ENCODE peak calls at places on chromosomes 7 and 10, in six cellular contexts. One of them, this sample, is unnamed.

GRCh38 chr10:96225119-96225518 is 46.2 kb downstream of the BLNK start:
- DNase-seq in neuronal stem cell: no peak
- DNase-seq in mesendoderm: no peak
- DNase-seq in IMR-90: no peak
- DNase-seq in H1: no peak
- DNase-seq in mesenchymal stem cell: no peak
- DNase-seq in this sample: no peak

GRCh38 chr7:133044722-133045473 is 37.0 kb downstream of the CHCHD3 start:
- DNase-seq in neuronal stem cell: no peak
- DNase-seq in mesendoderm: peak
- DNase-seq in IMR-90: no peak
- DNase-seq in H1: peak
- DNase-seq in mesenchymal stem cell: no peak
- DNase-seq in this sample: peak

GRCh38 chr10:119443970-119444660 is 98.4 kb downstream of the RGS10 start:
- DNase-seq in neuronal stem cell: no peak
- DNase-seq in mesendoderm: no peak
- DNase-seq in IMR-90: no peak
- DNase-seq in H1: no peak
- DNase-seq in mesenchymal stem cell: no peak
- DNase-seq in this sample: no peak

GRCh38 chr7:100835903-100836811 is 8.8 kb upstream of the EPHB4 start:
- DNase-seq in neuronal stem cell: peak
- DNase-seq in mesendoderm: peak
- DNase-seq in IMR-90: no peak
- DNase-seq in H1: peak
- DNase-seq in mesenchymal stem cell: no peak
- DNase-seq in this sample: peak

GRCh38 chr10:103082683-103083082 is 110.4 kb downstream of the NT5C2 start:
- DNase-seq in neuronal stem cell: no peak
- DNase-seq in mesendoderm: no peak
- DNase-seq in IMR-90: no peak
- DNase-seq in H1: no peak
- DNase-seq in mesenchymal stem cell: no peak
- DNase-seq in this sample: no peak

GRCh38 chr7:79774150-79774549 is 320.7 kb upstream of the MAGI2 start:
- DNase-seq in neuronal stem cell: no peak
- DNase-seq in mesendoderm: no peak
- DNase-seq in IMR-90: peak
- DNase-seq in H1: no peak
- DNase-seq in mesenchymal stem cell: no peak
- DNase-seq in this sample: no peak

GRCh38 chr7:108251700-108252099 is 121.5 kb upstream of the LAMB4 start:
- DNase-seq in neuronal stem cell: no peak
- DNase-seq in mesendoderm: no peak
- DNase-seq in IMR-90: no peak
- DNase-seq in H1: no peak
- DNase-seq in mesenchymal stem cell: no peak
- DNase-seq in this sample: no peak

GRCh38 chr7:39745320-39745719 is 121.9 kb downstream of the RALA start:
- DNase-seq in neuronal stem cell: no peak
- DNase-seq in mesendoderm: no peak
- DNase-seq in IMR-90: no peak
- DNase-seq in H1: no peak
- DNase-seq in mesenchymal stem cell: no peak
- DNase-seq in this sample: no peak

GRCh38 chr10:6912424-6912823 is 332.3 kb upstream of the PRKCQ start:
- DNase-seq in neuronal stem cell: no peak
- DNase-seq in mesendoderm: no peak
- DNase-seq in IMR-90: peak
- DNase-seq in H1: no peak
- DNase-seq in mesenchymal stem cell: peak
- DNase-seq in this sample: no peak

GRCh38 chr10:1103551-1103950 is 47.4 kb downstream of the WDR37 start:
- DNase-seq in neuronal stem cell: no peak
- DNase-seq in mesendoderm: no peak
- DNase-seq in IMR-90: no peak
- DNase-seq in H1: no peak
- DNase-seq in mesenchymal stem cell: no peak
- DNase-seq in this sample: no peak

GRCh38 chr7:100127866-100128601 is 1.3 kb downstream of the MBLAC1 start:
- DNase-seq in neuronal stem cell: no peak
- DNase-seq in mesendoderm: peak
- DNase-seq in IMR-90: no peak
- DNase-seq in H1: no peak
- DNase-seq in mesenchymal stem cell: peak
- DNase-seq in this sample: peak

GRCh38 chr10:31912898-31913847 is 15.5 kb downstream of the ARHGAP12 start:
- DNase-seq in neuronal stem cell: no peak
- DNase-seq in mesendoderm: no peak
- DNase-seq in IMR-90: peak
- DNase-seq in H1: no peak
- DNase-seq in mesenchymal stem cell: peak
- DNase-seq in this sample: no peak

GRCh38 chr10:88467835-88468485 is 115.2 kb downstream of the RNLS start:
- DNase-seq in neuronal stem cell: no peak
- DNase-seq in mesendoderm: no peak
- DNase-seq in IMR-90: peak
- DNase-seq in H1: no peak
- DNase-seq in mesenchymal stem cell: no peak
- DNase-seq in this sample: no peak

GRCh38 chr7:92809397-92810241 is 26.8 kb downstream of the CDK6 start:
- DNase-seq in neuronal stem cell: no peak
- DNase-seq in mesendoderm: peak
- DNase-seq in IMR-90: peak
- DNase-seq in H1: no peak
- DNase-seq in mesenchymal stem cell: peak
- DNase-seq in this sample: peak

GRCh38 chr7:108012499-108013430 is 9.8 kb upstream of the LAMB1 start:
- DNase-seq in neuronal stem cell: no peak
- DNase-seq in mesendoderm: no peak
- DNase-seq in IMR-90: peak
- DNase-seq in H1: no peak
- DNase-seq in mesenchymal stem cell: no peak
- DNase-seq in this sample: no peak

GRCh38 chr7:1557006-1557405 is 1.0 kb upstream of the TMEM184A start:
- DNase-seq in neuronal stem cell: no peak
- DNase-seq in mesendoderm: no peak
- DNase-seq in IMR-90: no peak
- DNase-seq in H1: no peak
- DNase-seq in mesenchymal stem cell: no peak
- DNase-seq in this sample: no peak

GRCh38 chr7:12866237-12866636 is 178.8 kb downstream of the ARL4A start:
- DNase-seq in neuronal stem cell: peak
- DNase-seq in mesendoderm: no peak
- DNase-seq in IMR-90: no peak
- DNase-seq in H1: no peak
- DNase-seq in mesenchymal stem cell: no peak
- DNase-seq in this sample: no peak

GRCh38 chr10:120632936-120633335 is 175.9 kb downstream of the PLPP4 start:
- DNase-seq in neuronal stem cell: no peak
- DNase-seq in mesendoderm: no peak
- DNase-seq in IMR-90: no peak
- DNase-seq in H1: no peak
- DNase-seq in mesenchymal stem cell: no peak
- DNase-seq in this sample: no peak

GRCh38 chr7:33107136-33108066 is 1.8 kb downstream of the RP9 start:
- DNase-seq in neuronal stem cell: peak
- DNase-seq in mesendoderm: peak
- DNase-seq in IMR-90: peak
- DNase-seq in H1: no peak
- DNase-seq in mesenchymal stem cell: peak
- DNase-seq in this sample: peak

GRCh38 chr10:88385601-88386203 is 197.4 kb downstream of the RNLS start:
- DNase-seq in neuronal stem cell: no peak
- DNase-seq in mesendoderm: no peak
- DNase-seq in IMR-90: no peak
- DNase-seq in H1: no peak
- DNase-seq in mesenchymal stem cell: no peak
- DNase-seq in this sample: peak

GRCh38 chr10:98684019-98684899 is 237.5 kb upstream of the HPS1 start:
- DNase-seq in neuronal stem cell: no peak
- DNase-seq in mesendoderm: no peak
- DNase-seq in IMR-90: no peak
- DNase-seq in H1: no peak
- DNase-seq in mesenchymal stem cell: peak
- DNase-seq in this sample: no peak

GRCh38 chr10:50565301-50566083 is 58.3 kb downstream of the SGMS1 start:
- DNase-seq in neuronal stem cell: no peak
- DNase-seq in mesendoderm: no peak
- DNase-seq in IMR-90: no peak
- DNase-seq in H1: no peak
- DNase-seq in mesenchymal stem cell: no peak
- DNase-seq in this sample: no peak
- H2BK15ac ChIP-seq in neuronal stem cell: no peak
- H2BK15ac ChIP-seq in mesendoderm: no peak
- H2BK15ac ChIP-seq in IMR-90: no peak
- H2BK15ac ChIP-seq in H1: no peak
- H2BK15ac ChIP-seq in mesenchymal stem cell: no peak
- H2BK15ac ChIP-seq in this sample: no peak

GRCh38 chr7:150343225-150343624 is 1.8 kb upstream of the RARRES2 start:
- DNase-seq in neuronal stem cell: no peak
- DNase-seq in mesendoderm: no peak
- DNase-seq in IMR-90: no peak
- DNase-seq in H1: no peak
- DNase-seq in mesenchymal stem cell: no peak
- DNase-seq in this sample: no peak

GRCh38 chr7:150340024-150340749 is 1.2 kb downstream of the RARRES2 start:
- DNase-seq in neuronal stem cell: no peak
- DNase-seq in mesendoderm: peak
- DNase-seq in IMR-90: peak
- DNase-seq in H1: no peak
- DNase-seq in mesenchymal stem cell: peak
- DNase-seq in this sample: no peak

GRCh38 chr7:150340875-150341262 is 560 bp downstream of the RARRES2 start:
- DNase-seq in neuronal stem cell: no peak
- DNase-seq in mesendoderm: no peak
- DNase-seq in IMR-90: no peak
- DNase-seq in H1: no peak
- DNase-seq in mesenchymal stem cell: no peak
- DNase-seq in this sample: no peak

GRCh38 chr7:150342119-150342405 is 633 bp upstream of the RARRES2 start:
- DNase-seq in neuronal stem cell: no peak
- DNase-seq in mesendoderm: no peak
- DNase-seq in IMR-90: no peak
- DNase-seq in H1: no peak
- DNase-seq in mesenchymal stem cell: no peak
- DNase-seq in this sample: no peak

DNA sequence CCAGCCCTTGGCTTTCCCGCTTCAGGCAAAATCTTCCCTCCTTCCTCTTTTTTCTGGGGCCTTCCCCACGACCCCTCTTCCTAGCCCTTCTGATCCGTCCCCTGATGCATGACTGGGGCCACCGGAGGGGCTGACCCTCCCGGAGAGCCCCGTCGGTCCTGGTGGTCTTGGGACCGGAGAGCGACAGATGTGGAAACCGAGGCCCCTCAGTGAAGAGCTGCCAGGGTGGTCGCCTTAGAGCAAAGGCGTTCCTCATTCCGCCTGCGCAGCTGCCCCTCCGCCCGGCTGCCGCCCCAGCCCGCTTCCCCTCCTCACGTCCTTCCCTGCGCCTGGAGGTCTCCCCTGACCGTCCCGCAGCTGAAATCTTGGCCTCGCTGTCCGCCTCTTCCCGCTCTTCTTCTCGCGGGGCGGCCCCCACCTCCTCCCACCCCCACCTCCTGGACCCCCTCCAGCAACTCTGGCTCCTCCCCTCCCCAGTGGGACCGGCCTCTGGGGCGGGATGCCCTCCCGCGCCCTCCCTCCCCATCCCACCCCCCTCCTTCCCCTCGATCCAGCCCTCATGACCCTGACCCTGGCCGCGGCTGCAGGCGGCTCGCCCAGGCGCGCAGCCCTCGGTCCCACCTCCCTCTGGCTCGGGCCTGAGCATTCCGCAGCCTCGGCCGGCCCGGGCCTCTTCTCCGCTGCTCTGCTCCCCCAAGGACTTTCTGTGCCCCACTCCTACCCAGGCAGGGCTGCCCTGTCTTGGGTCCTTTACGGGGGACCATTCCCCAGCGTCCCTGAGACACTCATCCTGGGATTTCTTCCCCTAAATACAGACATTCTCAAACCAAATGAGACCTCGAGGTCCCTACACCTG is at the start of gene RARRES2:
- DNase-seq in neuronal stem cell: no peak
- DNase-seq in mesendoderm: peak
- DNase-seq in IMR-90: no peak
- DNase-seq in H1: no peak
- DNase-seq in mesenchymal stem cell: peak
- DNase-seq in this sample: peak
- H2BK120ac ChIP-seq in neuronal stem cell: no peak
- H2BK120ac ChIP-seq in mesendoderm: no peak
- H2BK120ac ChIP-seq in IMR-90: no peak
- H2BK120ac ChIP-seq in H1: no peak
- H2BK120ac ChIP-seq in mesenchymal stem cell: no peak
- H2BK120ac ChIP-seq in this sample: no peak

DNA sequence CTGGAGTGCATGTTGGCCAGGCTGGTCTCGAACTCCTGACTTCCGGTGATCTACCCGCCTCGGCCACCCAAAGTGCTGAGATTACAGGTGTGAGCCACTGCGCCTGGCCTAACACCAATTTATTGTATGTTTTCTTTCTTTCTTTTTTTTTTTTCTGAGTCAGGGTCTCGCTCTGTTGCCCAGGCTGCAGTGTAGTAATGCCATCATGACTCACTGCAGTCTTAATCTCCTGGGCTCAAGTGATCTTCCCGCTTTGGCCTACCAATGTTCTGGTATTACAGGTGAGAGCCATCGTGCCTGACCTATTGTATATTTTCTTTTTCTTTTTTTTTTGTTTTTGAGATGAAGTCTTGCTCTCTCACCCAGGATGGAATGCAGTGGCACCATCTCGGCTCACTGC is 33.8 kb upstream of the UBE2H start:
- DNase-seq in neuronal stem cell: no peak
- DNase-seq in mesendoderm: no peak
- DNase-seq in IMR-90: no peak
- DNase-seq in H1: no peak
- DNase-seq in mesenchymal stem cell: no peak
- DNase-seq in this sample: no peak
- H2BK15ac ChIP-seq in neuronal stem cell: no peak
- H2BK15ac ChIP-seq in mesendoderm: no peak
- H2BK15ac ChIP-seq in IMR-90: no peak
- H2BK15ac ChIP-seq in H1: no peak
- H2BK15ac ChIP-seq in mesenchymal stem cell: no peak
- H2BK15ac ChIP-seq in this sample: no peak

GRCh38 chr10:5760462-5760861 is 52.8 kb downstream of the GDI2 start:
- DNase-seq in neuronal stem cell: no peak
- DNase-seq in mesendoderm: no peak
- DNase-seq in IMR-90: no peak
- DNase-seq in H1: no peak
- DNase-seq in mesenchymal stem cell: no peak
- DNase-seq in this sample: no peak

GRCh38 chr10:5762531-5762930 is 50.7 kb downstream of the GDI2 start:
- DNase-seq in neuronal stem cell: no peak
- DNase-seq in mesendoderm: no peak
- DNase-seq in IMR-90: no peak
- DNase-seq in H1: no peak
- DNase-seq in mesenchymal stem cell: peak
- DNase-seq in this sample: no peak

GRCh38 chr10:5757766-5758517 is 55.3 kb downstream of the GDI2 start:
- DNase-seq in neuronal stem cell: no peak
- DNase-seq in mesendoderm: no peak
- DNase-seq in IMR-90: no peak
- DNase-seq in H1: no peak
- DNase-seq in mesenchymal stem cell: no peak
- DNase-seq in this sample: no peak

GRCh38 chr10:5761220-5761619 is 52.0 kb downstream of the GDI2 start:
- DNase-seq in neuronal stem cell: no peak
- DNase-seq in mesendoderm: no peak
- DNase-seq in IMR-90: no peak
- DNase-seq in H1: no peak
- DNase-seq in mesenchymal stem cell: no peak
- DNase-seq in this sample: no peak

GRCh38 chr10:5758927-5759326 is 54.3 kb downstream of the GDI2 start:
- DNase-seq in neuronal stem cell: no peak
- DNase-seq in mesendoderm: no peak
- DNase-seq in IMR-90: no peak
- DNase-seq in H1: no peak
- DNase-seq in mesenchymal stem cell: no peak
- DNase-seq in this sample: no peak
- H2BK120ac ChIP-seq in neuronal stem cell: no peak
- H2BK120ac ChIP-seq in mesendoderm: no peak
- H2BK120ac ChIP-seq in IMR-90: no peak
- H2BK120ac ChIP-seq in H1: no peak
- H2BK120ac ChIP-seq in mesenchymal stem cell: no peak
- H2BK120ac ChIP-seq in this sample: no peak